ENCODE peak calls at places on chromosomes 12 and 14, in seven cellular contexts. L, Q, J, H, U, G and K are unnamed samples.

GRCh38 chr14:86003998-86004397 is 474.1 kb downstream of the FLRT2 start:
- DNase-seq in L (no peak), Q (peak), J (peak), H (no peak), U (no peak), G (no peak), K (no peak)

GRCh38 chr12:94098466-94098865 is 49.9 kb upstream of the PLXNC1 start:
- DNase-seq in L (peak), Q (peak), J (peak), H (no peak), U (no peak), G (no peak), K (no peak)

GRCh38 chr12:65171870-65172269 is 2.5 kb downstream of the LEMD3 start:
- DNase-seq in L (no peak), Q (peak), J (peak), H (no peak), U (no peak), G (peak), K (no peak)

GRCh38 chr12:49777800-49778748 is 36.7 kb downstream of the TMBIM6 start:
- DNase-seq in L (no peak), Q (peak), J (peak), H (peak), U (peak), G (peak), K (peak)

GRCh38 chr14:103698380-103699260 is 16.6 kb downstream of the XRCC3 start:
- DNase-seq in L (no peak), Q (no peak), J (peak), H (no peak), U (no peak), G (peak), K (no peak)

GRCh38 chr12:40010899-40011774 is 94.7 kb downstream of the SLC2A13 start:
- DNase-seq in L (peak), Q (peak), J (peak), H (peak), U (peak), G (peak), K (no peak)

GRCh38 chr14:67883717-67884116 is 64.1 kb downstream of the RAD51B start:
- DNase-seq in L (no peak), Q (no peak), J (peak), H (no peak), U (no peak), G (no peak), K (no peak)

GRCh38 chr12:48758737-48759136 is 30.2 kb downstream of the ADCY6 start:
- DNase-seq in L (no peak), Q (no peak), J (no peak), H (no peak), U (no peak), G (no peak), K (no peak)

GRCh38 chr12:117819160-117819559 is 149.6 kb downstream of the KSR2 start:
- DNase-seq in L (no peak), Q (no peak), J (no peak), H (no peak), U (no peak), G (no peak), K (no peak)

GRCh38 chr14:52076334-52076733 is 7.5 kb upstream of the NID2 start:
- DNase-seq in L (no peak), Q (peak), J (peak), H (no peak), U (no peak), G (no peak), K (no peak)

GRCh38 chr12:10305411-10305810 is 2.3 kb upstream of the KLRD1 start:
- DNase-seq in L (no peak), Q (no peak), J (no peak), H (no peak), U (no peak), G (no peak), K (no peak)

GRCh38 chr12:31021809-31022492 is 51.7 kb upstream of the DDX11 start:
- DNase-seq in L (no peak), Q (no peak), J (peak), H (no peak), U (no peak), G (no peak), K (no peak)

GRCh38 chr12:94047781-94048567 is 100.4 kb upstream of the PLXNC1 start:
- DNase-seq in L (no peak), Q (peak), J (no peak), H (no peak), U (no peak), G (peak), K (no peak)

GRCh38 chr14:71523630-71524320 is 408.5 kb upstream of the RGS6 start:
- DNase-seq in L (no peak), Q (no peak), J (no peak), H (no peak), U (no peak), G (peak), K (no peak)

GRCh38 chr14:61698216-61698980 is 3.1 kb downstream of the HIF1A start:
- DNase-seq in L (no peak), Q (no peak), J (no peak), H (no peak), U (no peak), G (peak), K (no peak)

GRCh38 chr12:26113194-26113654 is 11.6 kb downstream of the BHLHE41 start:
- DNase-seq in L (no peak), Q (no peak), J (peak), H (no peak), U (no peak), G (no peak), K (no peak)

GRCh38 chr12:2101798-2102197 is 49.0 kb downstream of the CACNA1C start:
- DNase-seq in L (no peak), Q (no peak), J (no peak), H (no peak), U (no peak), G (no peak), K (no peak)

GRCh38 chr12:123369209-123369608 is 4.6 kb upstream of the SBNO1 start:
- DNase-seq in L (no peak), Q (no peak), J (no peak), H (no peak), U (no peak), G (no peak), K (no peak)

GRCh38 chr12:69966409-69966808 is 141.4 kb downstream of the MYRFL start:
- DNase-seq in L (no peak), Q (peak), J (peak), H (no peak), U (peak), G (no peak), K (no peak)

GRCh38 chr12:113056631-113057488 is at the start of gene DTX1:
- DNase-seq in L (no peak), Q (no peak), J (no peak), H (no peak), U (peak), G (no peak), K (no peak)

GRCh38 chr12:857611-858010 is 91.9 kb downstream of the RAD52 start:
- DNase-seq in L (no peak), Q (peak), J (peak), H (no peak), U (peak), G (no peak), K (no peak)

GRCh38 chr12:65603428-65604351 is 220.6 kb upstream of the HMGA2 start:
- DNase-seq in L (peak), Q (peak), J (peak), H (no peak), U (peak), G (no peak), K (no peak)

GRCh38 chr12:128727461-128727860 is 96.3 kb downstream of the SLC15A4 start:
- DNase-seq in L (peak), Q (no peak), J (peak), H (no peak), U (no peak), G (no peak), K (no peak)

GRCh38 chr12:114743289-114743688 is 59.3 kb upstream of the TBX3 start:
- DNase-seq in L (no peak), Q (no peak), J (no peak), H (no peak), U (no peak), G (no peak), K (no peak)

GRCh38 chr12:84891106-84891838 is 21.3 kb downstream of the SLC6A15 start:
- DNase-seq in L (no peak), Q (no peak), J (no peak), H (no peak), U (no peak), G (no peak), K (no peak)

GRCh38 chr14:96408608-96409007 is 16.7 kb downstream of the AK7 start:
- DNase-seq in L (no peak), Q (no peak), J (no peak), H (no peak), U (no peak), G (no peak), K (no peak)

GRCh38 chr14:97705976-97706375 is 908.8 kb downstream of the VRK1 start:
- DNase-seq in L (no peak), Q (no peak), J (no peak), H (no peak), U (no peak), G (peak), K (no peak)

GRCh38 chr14:61461808-61462275 is 140.5 kb downstream of the PRKCH start:
- DNase-seq in L (peak), Q (peak), J (peak), H (peak), U (no peak), G (peak), K (no peak)

GRCh38 chr12:128820723-128821432 is 2.9 kb downstream of the SLC15A4 start:
- DNase-seq in L (no peak), Q (no peak), J (no peak), H (no peak), U (peak), G (peak), K (peak)

GRCh38 chr12:52015393-52016081 is 8.8 kb downstream of the TAMALIN start:
- DNase-seq in L (no peak), Q (peak), J (no peak), H (no peak), U (peak), G (no peak), K (no peak)

GRCh38 chr12:115960868-115961802 is 316.4 kb downstream of the MED13L start:
- DNase-seq in L (no peak), Q (no peak), J (no peak), H (no peak), U (no peak), G (no peak), K (no peak)

GRCh38 chr12:6334359-6334758 is 7.5 kb downstream of the TNFRSF1A start:
- DNase-seq in L (no peak), Q (no peak), J (no peak), H (no peak), U (no peak), G (no peak), K (no peak)

GRCh38 chr14:45199246-45199645 is 53.8 kb downstream of the MIS18BP1 start:
- DNase-seq in L (no peak), Q (peak), J (no peak), H (no peak), U (no peak), G (no peak), K (no peak)

DNA sequence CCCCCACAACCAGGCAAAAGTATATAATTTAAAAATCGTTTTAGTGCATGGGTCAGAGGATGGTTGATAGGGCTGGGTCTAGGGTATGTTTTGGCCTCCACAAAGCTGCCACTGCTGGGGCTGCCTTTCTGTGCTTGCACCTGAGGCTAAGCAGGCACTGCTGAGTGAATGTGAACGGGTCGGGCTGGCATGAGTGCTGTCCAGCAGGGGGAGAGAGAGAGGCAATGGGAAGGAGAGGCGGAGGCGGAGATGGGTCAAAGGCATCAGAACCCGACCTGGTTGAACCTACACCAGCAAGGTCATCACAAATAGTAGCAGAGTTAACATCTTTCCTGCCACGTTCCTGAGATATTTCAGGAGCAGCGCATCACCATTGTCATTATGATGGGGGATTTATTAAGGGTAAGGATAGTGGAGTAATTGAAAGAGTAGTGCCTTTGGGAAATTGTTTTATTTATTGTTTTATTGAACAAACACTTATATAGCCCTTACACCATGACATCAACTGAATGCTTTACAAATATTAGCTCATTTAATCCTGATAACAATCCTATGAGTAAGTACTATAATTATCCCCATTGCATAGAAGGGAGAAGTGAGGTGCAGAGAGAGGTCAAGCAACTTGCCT is 5.8 kb upstream of the NRXN3 start:
- DNase-seq in L (no peak), Q (no peak), J (peak), H (peak), U (no peak), G (peak), K (no peak)
- TF ChIP-seq CTCF in L (peak), Q (peak), J (peak), H (peak), U (peak), G (peak), K (no peak)

DNA sequence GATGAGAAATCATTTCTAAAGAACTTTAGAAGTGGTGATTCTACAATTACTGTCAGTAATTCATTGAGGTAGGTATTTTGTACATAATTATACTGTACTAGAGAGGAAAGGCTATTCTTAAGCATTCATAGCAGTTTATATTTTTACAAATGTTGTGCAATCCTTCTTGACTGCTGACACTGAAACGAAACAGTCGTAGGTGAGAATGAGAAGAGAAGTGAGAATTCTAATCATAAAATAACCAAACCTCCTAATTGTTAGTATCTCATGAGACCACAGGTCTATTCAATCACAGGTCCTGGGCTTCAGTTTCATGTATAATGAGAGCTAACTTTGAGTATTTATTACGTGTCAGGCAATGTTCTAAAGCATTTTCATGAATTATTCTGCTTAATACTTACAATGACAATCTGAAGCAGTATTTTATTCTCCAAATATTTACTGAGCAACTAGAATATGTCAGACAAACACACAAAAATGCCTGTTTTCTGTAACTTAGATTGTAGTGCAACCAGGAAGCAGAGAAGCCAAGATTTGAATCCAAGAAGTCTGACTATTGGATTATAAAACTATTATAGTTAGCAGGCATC is 24.4 kb downstream of the RERG start:
- DNase-seq in L (no peak), Q (no peak), J (no peak), H (no peak), U (no peak), G (peak), K (no peak)
- TF ChIP-seq CTCF in L (no peak), Q (no peak), J (no peak), H (no peak), U (no peak), G (no peak), K (no peak)

GRCh38 chr12:57127710-57128518 is at the start of gene LRP1:
- DNase-seq in L (peak), Q (peak), J (peak), H (peak), U (peak), G (peak), K (peak)

GRCh38 chr12:57126061-57126460 is 2.2 kb upstream of the LRP1 start:
- DNase-seq in L (no peak), Q (no peak), J (no peak), H (no peak), U (no peak), G (no peak), K (no peak)

GRCh38 chr12:57126561-57126960 is 1.7 kb upstream of the LRP1 start:
- DNase-seq in L (no peak), Q (no peak), J (no peak), H (no peak), U (no peak), G (no peak), K (no peak)

GRCh38 chr12:57128519-57129247 is 400 bp downstream of the LRP1 start:
- DNase-seq in L (no peak), Q (no peak), J (no peak), H (no peak), U (no peak), G (no peak), K (no peak)

GRCh38 chr12:57127101-57127709 is 1.1 kb upstream of the LRP1 start:
- DNase-seq in L (no peak), Q (peak), J (peak), H (peak), U (peak), G (peak), K (peak)
- TF ChIP-seq CTCF in L (peak), Q (peak), J (peak), H (peak), U (peak), G (peak), K (no peak)

GRCh38 chr12:45638386-45638785 is 91.1 kb upstream of the ARID2 start:
- DNase-seq in L (no peak), Q (no peak), J (no peak), H (no peak), U (no peak), G (no peak), K (no peak)

GRCh38 chr12:45634273-45634917 is 95.1 kb upstream of the ARID2 start:
- DNase-seq in L (no peak), Q (no peak), J (no peak), H (no peak), U (no peak), G (peak), K (no peak)

GRCh38 chr12:45629292-45629691 is 100.2 kb upstream of the ARID2 start:
- DNase-seq in L (no peak), Q (no peak), J (no peak), H (no peak), U (no peak), G (no peak), K (no peak)

GRCh38 chr12:45637706-45638105 is 91.8 kb upstream of the ARID2 start:
- DNase-seq in L (peak), Q (peak), J (peak), H (no peak), U (no peak), G (no peak), K (no peak)

DNA sequence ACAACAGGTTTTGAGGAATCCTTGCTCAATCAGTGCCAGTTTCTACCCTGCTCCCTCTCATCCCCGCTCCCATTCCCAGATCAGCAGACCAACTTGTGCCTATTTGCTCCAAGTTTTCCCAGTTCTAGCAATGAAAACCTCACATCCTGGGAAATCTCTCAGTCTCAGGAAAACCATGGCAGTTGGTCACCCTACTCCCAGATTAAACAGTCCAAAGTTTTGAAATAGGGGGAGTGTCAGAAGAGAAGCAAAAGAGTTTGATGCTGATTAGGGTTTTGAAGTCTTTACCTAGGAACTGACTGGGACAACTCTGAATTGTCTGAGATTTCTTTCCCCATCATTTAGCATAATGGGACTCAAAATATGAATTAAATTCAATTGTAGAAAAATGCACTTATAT is 95.8 kb upstream of the ARID2 start:
- DNase-seq in L (no peak), Q (no peak), J (no peak), H (no peak), U (no peak), G (no peak), K (no peak)
- TF ChIP-seq CTCF in L (no peak), Q (no peak), J (no peak), H (no peak), U (no peak), G (no peak), K (no peak)

GRCh38 chr14:38210168-38210567 is 2.5 kb downstream of the SSTR1 start:
- DNase-seq in L (no peak), Q (no peak), J (peak), H (no peak), U (peak), G (no peak), K (no peak)

GRCh38 chr14:38209572-38210159 is 2.0 kb downstream of the SSTR1 start:
- DNase-seq in L (no peak), Q (no peak), J (no peak), H (no peak), U (peak), G (no peak), K (no peak)

GRCh38 chr14:38207342-38207741 is 362 bp upstream of the SSTR1 start:
- DNase-seq in L (no peak), Q (no peak), J (no peak), H (no peak), U (no peak), G (no peak), K (no peak)

GRCh38 chr14:38207830-38208815 is at the start of gene SSTR1:
- DNase-seq in L (no peak), Q (no peak), J (no peak), H (peak), U (peak), G (no peak), K (no peak)

DNA sequence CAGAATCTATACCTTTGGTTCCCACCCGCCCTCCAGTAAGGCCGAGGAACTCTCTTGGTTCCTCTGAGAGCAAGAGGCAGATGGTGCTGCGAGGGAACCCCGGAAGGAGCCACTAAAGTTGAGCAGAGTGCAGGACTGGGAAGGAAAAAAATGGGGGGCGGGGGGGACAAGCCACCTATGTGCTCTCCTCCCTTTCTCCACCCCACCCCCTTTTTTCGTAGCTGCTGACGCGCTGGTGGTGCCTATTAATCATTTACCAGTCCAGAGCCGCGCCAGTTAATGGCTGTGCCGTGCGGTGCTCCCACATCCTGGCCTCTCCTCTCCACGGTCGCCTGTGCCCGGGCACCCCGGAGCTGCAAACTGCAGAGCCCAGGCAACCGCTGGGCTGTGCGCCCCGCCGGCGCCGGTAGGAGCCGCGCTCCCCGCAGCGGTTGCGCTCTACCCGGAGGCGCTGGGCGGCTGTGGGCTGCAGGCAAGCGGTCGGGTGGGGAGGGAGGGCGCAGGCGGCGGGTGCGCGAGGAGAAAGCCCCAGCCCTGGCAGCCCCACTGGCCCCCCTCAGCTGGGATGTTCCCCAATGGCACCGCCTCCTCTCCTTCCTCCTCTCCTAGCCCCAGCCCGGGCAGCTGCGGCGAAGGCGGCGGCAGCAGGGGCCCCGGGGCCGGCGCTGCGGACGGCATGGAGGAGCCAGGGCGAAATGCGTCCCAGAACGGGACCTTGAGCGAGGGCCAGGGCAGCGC is 1.3 kb downstream of the SSTR1 start:
- DNase-seq in L (no peak), Q (no peak), J (no peak), H (peak), U (peak), G (no peak), K (no peak)
- TF ChIP-seq CTCF in L (peak), Q (no peak), J (no peak), H (peak), U (no peak), G (no peak), K (no peak)

GRCh38 chr14:91835920-91836843 is 31.2 kb downstream of the TC2N start:
- DNase-seq in L (no peak), Q (peak), J (peak), H (peak), U (peak), G (peak), K (peak)
- TF ChIP-seq CTCF in L (no peak), Q (no peak), J (no peak), H (no peak), U (no peak), G (no peak), K (no peak)